ENCODE peak calls at places on chromosomes 2 and 18, in four cellular contexts. V is PC-3, N is suprapubic skin, Q is OCI-LY7. S is an unnamed sample. For H3K36me3 and H3K4me1, the result is how much of the 10 kb centered on the place peaks cover.

GRCh38 chr2:141554810-141555209 is 576.0 kb downstream of the LRP1B start:
- DNase-seq in Q (peak), V (peak), N (no peak), S (peak)

GRCh38 chr2:73172963-73173362 is 29.4 kb upstream of the NOTO start:
- DNase-seq in Q (no peak), V (no peak), N (no peak), S (peak)

GRCh38 chr2:10267036-10267435 is 35.7 kb upstream of the HPCAL1 start:
- DNase-seq in N (peak), Q (no peak), V (no peak), S (no peak)

GRCh38 chr2:237692601-237693079 is 65.3 kb downstream of the LRRFIP1 start:
- DNase-seq in Q (peak), V (peak), N (peak), S (no peak)

GRCh38 chr2:214765180-214765579 is 44.3 kb downstream of the BARD1 start:
- DNase-seq in N (no peak), Q (no peak), V (no peak), S (no peak)

GRCh38 chr2:231925303-231926179 is 655 bp downstream of the NPPC start:
- DNase-seq in V (peak), N (peak), Q (peak), S (peak)

GRCh38 chr2:84938194-84938879 is 32.6 kb upstream of the KCMF1 start:
- DNase-seq in N (no peak), V (peak), Q (no peak), S (peak)

GRCh38 chr2:111135910-111136297 is 15.2 kb downstream of the BCL2L11 start:
- DNase-seq in N (peak), Q (no peak), V (peak), S (peak)

GRCh38 chr2:216315817-216316603 is 56.3 kb downstream of the MARCHF4 start:
- DNase-seq in N (no peak), Q (no peak), V (peak), S (peak)

GRCh38 chr2:23199115-23199918 is 185.7 kb upstream of the KLHL29 start:
- DNase-seq in N (no peak), V (peak), Q (peak), S (no peak)

GRCh38 chr2:59959944-59960343 is 593.5 kb downstream of the BCL11A start:
- DNase-seq in V (no peak), Q (no peak), N (no peak), S (no peak)

GRCh38 chr2:37666772-37667171 is 4.7 kb downstream of the CDC42EP3 start:
- DNase-seq in Q (no peak), N (no peak), V (no peak), S (no peak)

GRCh38 chr2:6896930-6897759 is 19.6 kb downstream of the RSAD2 start:
- DNase-seq in V (peak), Q (peak), N (no peak), S (peak)

GRCh38 chr2:158191076-158191566 is 89.4 kb downstream of the UPP2 start:
- DNase-seq in N (no peak), V (no peak), Q (no peak), S (peak)

GRCh38 chr2:219254590-219255219 is 987 bp upstream of the TUBA4A start:
- DNase-seq in N (no peak), V (no peak), Q (peak), S (no peak)

GRCh38 chr2:163556511-163556910 is 179.3 kb downstream of the FIGN start:
- DNase-seq in V (no peak), N (no peak), Q (no peak), S (peak)

GRCh38 chr2:36397728-36398413 is 42.3 kb downstream of the CRIM1 start:
- DNase-seq in Q (no peak), N (no peak), V (peak), S (no peak)

GRCh38 chr2:42297322-42297936 is 63.6 kb downstream of the COX7A2L start:
- DNase-seq in N (no peak), V (no peak), Q (peak), S (no peak)

GRCh38 chr2:28035163-28035690 is 144.7 kb downstream of the BABAM2 start:
- DNase-seq in Q (no peak), V (no peak), N (no peak), S (no peak)

GRCh38 chr2:75643980-75644379 is 2.6 kb upstream of the MRPL19 start:
- DNase-seq in V (no peak), N (no peak), Q (no peak), S (no peak)

GRCh38 chr2:18479901-18480369 is 80.5 kb downstream of the RDH14 start:
- DNase-seq in N (peak), V (no peak), Q (no peak), S (peak)

GRCh38 chr2:230230087-230230486 is 4.6 kb downstream of the SP140 start:
- DNase-seq in N (no peak), V (peak), Q (no peak), S (peak)

GRCh38 chr2:157291018-157291417 is 33.5 kb downstream of the GALNT5 start:
- DNase-seq in V (peak), Q (no peak), N (no peak), S (no peak)

GRCh38 chr2:88711897-88712296 is 20.4 kb downstream of the RPIA start:
- DNase-seq in V (peak), Q (no peak), N (no peak), S (no peak)

GRCh38 chr2:73851274-73851673 is 22.5 kb downstream of the STAMBP start:
- DNase-seq in V (peak), Q (peak), N (no peak), S (no peak)

GRCh38 chr2:173720310-173720709 is 244.9 kb downstream of the SP3 start:
- DNase-seq in N (no peak), V (peak), Q (no peak), S (peak)

GRCh38 chr18:54612237-54612636 is 21.2 kb downstream of the DYNAP start:
- DNase-seq in Q (no peak), V (peak), N (no peak), S (no peak)
- H3K36me3 ChIP-seq in Q (under half), V (under half), N (under half), S (under half)

GRCh38 chr18:74282359-74283254 is 9.2 kb downstream of the CYB5A start:
- DNase-seq in N (no peak), Q (no peak), V (peak), S (no peak)

GRCh38 chr18:74283646-74284045 is 8.1 kb downstream of the CYB5A start:
- DNase-seq in N (no peak), Q (no peak), V (no peak), S (no peak)

GRCh38 chr18:74283255-74283554 is 8.6 kb downstream of the CYB5A start:
- DNase-seq in N (no peak), V (peak), Q (no peak), S (no peak)

GRCh38 chr18:74286106-74286856 is 5.5 kb downstream of the CYB5A start:
- DNase-seq in N (no peak), Q (no peak), V (peak), S (no peak)

DNA sequence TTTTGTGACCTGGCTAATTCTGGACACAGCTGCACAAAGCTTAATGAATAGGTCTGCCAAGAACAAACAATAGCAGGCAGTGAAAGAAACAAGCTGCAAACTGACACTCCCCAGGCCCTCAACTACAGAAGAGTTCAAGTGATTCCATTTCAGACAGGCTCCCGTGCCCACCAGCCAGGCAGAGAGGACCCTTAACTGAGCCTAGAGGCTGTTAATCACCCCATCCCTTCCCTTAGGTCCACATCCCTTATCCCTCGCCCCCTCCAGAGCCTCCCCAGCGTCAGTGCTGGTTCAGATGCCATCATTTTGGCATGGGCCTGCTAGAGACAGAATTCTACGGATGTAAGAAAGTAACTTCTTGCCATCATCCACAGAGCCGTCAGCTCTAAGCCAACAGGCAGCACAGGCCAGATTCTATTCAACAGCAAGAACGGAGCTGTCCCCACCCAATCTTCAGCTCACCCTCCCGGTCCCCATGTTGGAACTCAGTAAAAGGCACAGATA is 7.2 kb downstream of the CYB5A start:
- DNase-seq in N (no peak), V (no peak), Q (no peak), S (no peak)
- H3K4me1 ChIP-seq in N (half or more), V (half or more), Q (under half), S (under half)

DNA sequence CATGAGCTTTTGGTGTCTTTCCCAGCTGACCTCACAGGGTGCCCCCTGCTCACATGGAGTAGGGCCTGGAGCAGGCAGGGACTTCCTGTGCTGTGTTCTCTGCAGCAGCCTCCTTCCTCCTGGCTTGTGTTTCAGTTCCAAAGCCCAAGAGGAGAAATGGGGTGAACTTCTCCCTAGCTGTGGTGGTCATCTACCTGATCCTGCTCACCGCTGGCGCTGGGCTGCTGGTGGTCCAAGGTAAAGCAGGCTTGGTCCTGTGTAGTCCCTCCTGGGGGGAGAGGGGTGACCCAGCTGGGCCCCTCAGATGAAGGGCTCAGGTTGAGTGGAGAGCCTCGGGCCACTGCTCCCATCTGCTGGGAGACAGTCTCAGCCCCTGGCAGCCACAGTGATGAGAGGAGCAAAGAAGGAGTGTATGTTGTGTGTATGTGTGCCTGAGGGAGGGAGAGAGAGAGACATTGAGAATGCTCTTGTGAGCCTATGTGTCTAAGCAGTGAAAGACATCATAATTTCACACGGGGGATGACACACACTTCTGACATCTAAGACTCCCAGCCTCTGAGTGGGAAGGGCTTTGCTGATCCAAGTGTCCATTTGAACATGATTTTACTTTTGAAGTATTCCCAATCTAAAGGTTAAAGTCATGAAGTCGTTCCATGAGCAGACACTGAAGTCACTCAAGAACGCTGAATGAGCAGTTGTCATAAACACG is 27.2 kb downstream of the MARCO start:
- DNase-seq in N (no peak), V (no peak), Q (no peak), S (no peak)
- H3K36me3 ChIP-seq in N (under half), V (under half), Q (under half), S (under half)

DNA sequence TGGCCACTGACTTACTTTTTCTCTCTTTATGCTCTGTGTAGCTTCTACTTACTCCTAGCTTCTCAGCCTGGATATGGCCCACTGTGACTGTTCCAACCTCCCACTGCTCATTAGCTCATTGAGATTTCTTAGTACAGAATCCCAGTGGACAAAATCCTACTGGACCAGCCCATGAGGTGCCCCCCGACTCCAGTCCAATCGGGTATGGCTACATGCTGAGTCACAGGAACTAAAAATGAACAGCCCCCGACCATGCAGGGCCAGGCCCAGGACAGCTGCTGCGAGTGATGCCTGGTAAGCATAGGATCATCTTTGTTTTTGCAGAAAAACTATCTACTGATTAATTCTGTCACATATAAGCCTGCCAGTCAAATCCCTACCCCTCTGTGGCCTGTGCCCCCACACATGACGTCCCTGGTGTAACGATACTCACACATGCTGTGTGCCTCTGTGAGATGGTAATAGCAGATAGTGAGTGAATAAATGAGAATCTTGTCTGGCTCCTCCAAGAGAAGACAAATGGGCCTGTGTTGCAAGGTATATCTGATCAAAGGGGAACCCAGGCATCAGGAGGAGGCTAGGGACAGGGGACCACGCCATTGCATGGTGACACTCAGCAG is 85.9 kb upstream of the KLF7 start:
- DNase-seq in Q (no peak), V (no peak), N (no peak), S (peak)
- H3K4me1 ChIP-seq in Q (under half), V (half or more), N (under half), S (half or more)

DNA sequence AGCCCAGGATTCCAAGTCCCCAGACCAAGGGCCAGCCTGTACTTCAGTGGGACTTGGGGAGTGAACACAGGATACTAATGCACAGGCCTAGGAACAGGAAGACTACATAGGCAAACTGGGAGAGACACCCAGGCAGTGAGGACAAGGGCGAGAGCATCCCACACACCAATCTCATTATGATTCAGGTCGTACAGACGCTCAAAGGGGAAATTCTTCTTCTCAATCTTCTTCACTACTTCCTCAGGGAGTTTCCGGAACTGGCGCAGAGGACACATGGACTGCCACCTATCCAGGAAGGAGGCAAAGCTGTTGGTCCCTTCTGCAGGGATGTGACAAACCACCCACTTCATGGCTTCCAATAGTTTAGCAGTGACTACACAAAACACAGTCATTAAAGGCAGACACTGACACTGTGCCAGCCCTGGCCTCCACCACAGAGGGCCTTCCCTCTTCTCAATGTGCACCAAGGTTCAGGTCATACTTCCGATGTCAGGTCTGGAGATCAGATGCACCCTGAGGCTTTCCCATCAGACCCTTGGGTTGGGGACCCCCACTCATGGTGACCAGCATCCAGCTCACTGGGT is 18.0 kb downstream of the SNRNP200 start:
- DNase-seq in N (no peak), Q (no peak), V (no peak), S (no peak)
- H3K36me3 ChIP-seq in N (half or more), Q (half or more), V (half or more), S (half or more)

S was measured in astrocyte.